ENCODE peak calls at places on chromosomes 11 and 22, in seven cellular contexts. Y is HAP-1, T is colonic mucosa, F is lower lobe of right lung, G is BE2C, K is neuronal stem cell, B is HCT116. S is an unnamed sample. For H3K4me1 and H3K9me3, the result is how much of the 10 kb centered on the place peaks cover.

GRCh38 chr11:113373306-113373705 is 14.3 kb upstream of the ANKK1 start:
- DNase-seq in Y (no peak), T (no peak), F (no peak), G (no peak), K (no peak), B (no peak), S (no peak)

GRCh38 chr11:20599424-20600346 is at the start of gene SLC6A5:
- DNase-seq in Y (peak), T (no peak), F (no peak), G (no peak), K (peak), B (no peak), S (peak)

GRCh38 chr22:37741312-37741795 is 44.5 kb downstream of the TRIOBP start:
- DNase-seq in Y (no peak), T (peak), F (peak), G (peak), K (no peak), B (no peak), S (no peak)

GRCh38 chr11:99383628-99384300 is 363.0 kb downstream of the CNTN5 start:
- DNase-seq in Y (peak), T (no peak), F (no peak), G (no peak), K (no peak), B (no peak), S (no peak)

GRCh38 chr11:10875430-10876021 is 17.7 kb upstream of the ZBED5 start:
- DNase-seq in Y (peak), T (no peak), F (no peak), G (no peak), K (no peak), B (no peak), S (no peak)

GRCh38 chr11:9594267-9595046 is 21.0 kb downstream of the WEE1 start:
- DNase-seq in Y (no peak), T (no peak), F (no peak), G (no peak), K (no peak), B (no peak), S (no peak)

GRCh38 chr22:28442264-28442950 is 237.2 kb downstream of the TTC28 start:
- DNase-seq in Y (peak), T (peak), F (peak), G (peak), K (peak), B (peak), S (peak)

GRCh38 chr11:12963051-12963450 is 46.1 kb upstream of the RASSF10 start:
- DNase-seq in Y (no peak), T (no peak), F (no peak), G (no peak), K (no peak), B (no peak), S (no peak)

GRCh38 chr22:35409783-35410662 is 10.1 kb downstream of the MCM5 start:
- DNase-seq in Y (no peak), T (no peak), F (peak), G (no peak), K (no peak), B (no peak), S (no peak)

GRCh38 chr11:1219446-1219835 is 3.4 kb upstream of the MUC5B start:
- DNase-seq in Y (no peak), T (no peak), F (peak), G (no peak), K (no peak), B (no peak), S (no peak)

GRCh38 chr11:61052182-61052972 is 49.9 kb upstream of the CD5 start:
- DNase-seq in Y (no peak), T (no peak), F (no peak), G (no peak), K (no peak), B (no peak), S (no peak)

GRCh38 chr11:112455791-112456190 is 195.1 kb upstream of the PLET1 start:
- DNase-seq in Y (no peak), T (no peak), F (no peak), G (no peak), K (no peak), B (no peak), S (no peak)

GRCh38 chr11:36475192-36475591 is 34.9 kb downstream of the TRAF6 start:
- DNase-seq in Y (no peak), T (no peak), F (no peak), G (no peak), K (no peak), B (no peak), S (no peak)

GRCh38 chr11:28566643-28567042 is 458.5 kb downstream of the METTL15 start:
- DNase-seq in Y (no peak), T (peak), F (peak), G (peak), K (peak), B (peak), S (no peak)

GRCh38 chr11:48087974-48088681 is 107.8 kb downstream of the PTPRJ start:
- DNase-seq in Y (no peak), T (peak), F (peak), G (no peak), K (no peak), B (no peak), S (no peak)

GRCh38 chr11:59206635-59207034 is 6.1 kb downstream of the MPEG1 start:
- DNase-seq in Y (peak), T (peak), F (no peak), G (peak), K (no peak), B (peak), S (peak)

GRCh38 chr11:66884443-66884842 is 27.6 kb downstream of the LRFN4 start:
- DNase-seq in Y (no peak), T (no peak), F (no peak), G (no peak), K (no peak), B (no peak), S (no peak)

GRCh38 chr11:17280494-17281127 is 4.1 kb downstream of the NUCB2 start:
- DNase-seq in Y (no peak), T (no peak), F (no peak), G (no peak), K (no peak), B (no peak), S (no peak)

GRCh38 chr11:2759228-2760195 is 59.7 kb upstream of the KCNQ1OT1 start:
- DNase-seq in Y (no peak), T (peak), F (peak), G (no peak), K (no peak), B (no peak), S (no peak)

GRCh38 chr11:134470238-134470637 is 58.2 kb upstream of the B3GAT1 start:
- DNase-seq in Y (no peak), T (no peak), F (no peak), G (no peak), K (no peak), B (no peak), S (no peak)

GRCh38 chr11:125175896-125176575 is 11.5 kb downstream of the PKNOX2 start:
- DNase-seq in Y (no peak), T (no peak), F (no peak), G (no peak), K (no peak), B (no peak), S (no peak)

GRCh38 chr22:45878901-45879551 is 97.9 kb downstream of the WNT7B start:
- DNase-seq in Y (no peak), T (no peak), F (peak), G (peak), K (no peak), B (no peak), S (no peak)

GRCh38 chr11:60788401-60789110 is 3.4 kb downstream of the MS4A10 start:
- DNase-seq in Y (no peak), T (no peak), F (peak), G (no peak), K (no peak), B (no peak), S (no peak)

GRCh38 chr22:42866100-42866499 is 9.0 kb upstream of the ARFGAP3 start:
- DNase-seq in Y (no peak), T (no peak), F (no peak), G (no peak), K (no peak), B (no peak), S (no peak)

GRCh38 chr11:37105456-37105855 is 507.4 kb upstream of the RAG2 start:
- DNase-seq in Y (no peak), T (no peak), F (no peak), G (no peak), K (no peak), B (no peak), S (no peak)

DNA sequence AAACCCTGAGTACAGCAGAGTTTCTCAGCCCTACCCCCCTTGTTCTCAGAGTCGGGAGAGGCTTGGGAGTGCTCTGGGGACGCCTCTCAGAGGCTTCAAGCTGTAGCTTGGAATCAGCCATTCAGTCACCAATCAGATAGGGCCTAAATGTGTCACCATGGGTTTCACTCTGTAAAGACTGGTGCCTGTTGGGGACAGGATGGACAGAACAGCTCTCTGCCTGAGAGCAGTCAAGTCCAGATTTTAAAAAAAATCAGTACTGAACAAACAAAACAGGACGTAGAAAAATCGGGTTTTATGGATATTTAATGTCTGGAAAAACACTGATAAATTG is 1.3 kb downstream of the FADD start:
- DNase-seq in Y (no peak), T (no peak), F (no peak), G (no peak), K (no peak), B (no peak), S (no peak)
- H3K4me1 ChIP-seq in Y (under half), T (under half), F (under half), G (under half), K (under half), B (under half), S (under half)

DNA sequence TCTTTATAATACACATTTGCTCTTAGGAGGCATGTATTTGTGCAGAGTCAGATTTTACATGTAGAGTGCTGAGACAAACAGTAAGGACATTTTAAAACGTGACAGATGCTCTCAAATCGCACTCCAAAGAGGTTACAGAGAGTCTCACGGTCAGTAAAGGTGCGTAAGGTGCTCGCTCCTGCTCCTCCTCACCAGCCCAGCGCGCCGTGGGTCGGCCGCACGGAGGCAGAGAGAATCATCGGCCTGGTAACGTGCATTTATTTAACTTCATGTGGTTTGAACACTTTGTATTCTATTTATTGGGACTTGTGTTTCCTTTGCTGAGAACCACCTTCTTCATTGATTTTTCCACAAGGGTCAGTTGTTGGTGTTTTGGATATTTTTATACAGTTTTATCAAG is 900.1 kb downstream of the BRD1 start:
- DNase-seq in Y (no peak), T (no peak), F (no peak), G (no peak), K (no peak), B (no peak), S (no peak)
- H3K9me3 ChIP-seq in Y (under half), T (under half), F (under half), G (under half), K (under half), B (under half), S (under half)

DNA sequence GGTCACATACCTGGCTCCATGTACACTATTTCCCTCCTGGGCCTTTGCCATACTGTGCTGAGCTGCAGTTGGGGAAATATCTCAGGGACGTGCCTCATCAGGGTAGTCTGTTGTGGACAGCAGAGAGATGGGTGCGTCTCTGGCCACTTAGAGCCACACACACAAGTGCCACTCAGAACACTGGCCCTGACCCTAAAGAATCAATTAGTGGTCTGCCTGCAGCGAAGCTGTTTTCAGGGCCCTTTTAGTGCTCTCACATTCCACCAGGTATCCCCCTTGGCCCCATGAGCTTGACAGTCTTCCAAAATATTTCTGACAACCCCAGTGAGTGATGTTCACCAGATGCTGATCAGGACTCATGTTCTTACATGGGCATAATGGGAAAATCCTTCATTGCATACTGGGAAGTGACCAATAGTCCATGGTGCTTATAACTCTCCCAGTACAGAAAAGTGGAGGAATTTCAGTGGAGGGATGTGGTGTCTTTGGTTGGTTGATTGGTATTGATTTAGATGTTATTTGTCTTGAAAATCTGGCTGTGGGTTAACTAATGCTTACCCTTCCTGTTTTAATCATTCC is 66.1 kb downstream of the ME3 start:
- DNase-seq in Y (no peak), T (no peak), F (no peak), G (no peak), K (no peak), B (no peak), S (no peak)
- H3K4me1 ChIP-seq in Y (under half), T (under half), F (under half), G (under half), K (under half), B (under half), S (under half)

DNA sequence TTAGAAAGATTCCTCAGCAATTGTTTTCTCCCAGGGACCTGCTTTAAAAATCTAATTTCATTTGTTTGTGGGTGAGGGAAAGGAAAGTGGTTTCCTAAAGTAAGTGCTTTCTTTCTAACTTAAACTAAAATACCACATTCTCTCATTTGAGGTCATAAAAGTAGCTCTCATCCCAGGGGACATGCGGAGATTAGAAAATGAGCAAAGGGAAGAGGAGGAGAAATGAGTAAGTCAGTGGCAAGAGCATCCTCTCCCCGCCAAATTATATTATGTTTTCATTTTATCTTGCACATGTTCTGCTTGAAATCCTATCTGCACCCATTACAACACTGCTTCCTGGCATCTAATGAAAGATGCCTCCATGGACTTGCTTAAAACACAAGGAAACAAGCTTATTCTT is 191.4 kb downstream of the ARHGAP42 start:
- DNase-seq in Y (no peak), T (no peak), F (no peak), G (peak), K (no peak), B (no peak), S (no peak)
- H3K9me3 ChIP-seq in Y (under half), T (under half), F (under half), G (under half), K (under half), B (under half), S (under half)

DNA sequence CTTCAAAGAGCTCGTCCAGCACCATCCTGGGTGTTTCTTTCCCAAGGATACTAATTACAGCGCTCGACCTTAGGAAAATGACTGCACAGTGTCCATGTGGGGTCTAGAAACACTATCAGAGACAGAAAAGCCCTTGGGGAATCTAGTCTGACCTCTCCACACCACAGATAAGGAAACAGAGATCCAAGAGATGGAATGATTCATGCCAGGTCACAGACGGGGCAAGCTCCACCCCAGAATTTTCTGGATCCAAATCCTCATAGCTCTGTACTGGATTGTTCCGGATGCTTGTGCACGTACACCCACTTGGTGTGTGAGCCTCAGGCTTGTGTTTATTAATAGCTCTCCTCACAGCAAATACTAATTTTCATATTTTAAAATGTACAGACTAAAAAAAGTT is 11.3 kb downstream of the ABTB2 start:
- DNase-seq in Y (no peak), T (no peak), F (no peak), G (no peak), K (no peak), B (no peak), S (no peak)
- H3K4me1 ChIP-seq in Y (under half), T (under half), F (under half), G (under half), K (under half), B (half or more), S (under half)

GRCh38 chr11:97398246-97398645 is 1008.4 kb downstream of the JRKL start:
- DNase-seq in Y (no peak), T (no peak), F (no peak), G (no peak), K (no peak), B (no peak), S (no peak)
- H3K9me3 ChIP-seq in Y (under half), T (under half), F (under half), G (under half), K (under half), B (under half), S (under half)

GRCh38 chr11:88475991-88476418 is 138.5 kb upstream of the CTSC start:
- DNase-seq in Y (no peak), T (no peak), F (no peak), G (no peak), K (no peak), B (no peak), S (no peak)
- H3K4me1 ChIP-seq in Y (under half), T (under half), F (under half), G (under half), K (under half), B (under half), S (under half)

GRCh38 chr22:48898524-48899377 is 928.9 kb downstream of the BRD1 start:
- DNase-seq in Y (no peak), T (peak), F (no peak), G (no peak), K (no peak), B (no peak), S (no peak)
- H3K9me3 ChIP-seq in Y (under half), T (under half), F (under half), G (under half), K (under half), B (under half), S (under half)

DNA sequence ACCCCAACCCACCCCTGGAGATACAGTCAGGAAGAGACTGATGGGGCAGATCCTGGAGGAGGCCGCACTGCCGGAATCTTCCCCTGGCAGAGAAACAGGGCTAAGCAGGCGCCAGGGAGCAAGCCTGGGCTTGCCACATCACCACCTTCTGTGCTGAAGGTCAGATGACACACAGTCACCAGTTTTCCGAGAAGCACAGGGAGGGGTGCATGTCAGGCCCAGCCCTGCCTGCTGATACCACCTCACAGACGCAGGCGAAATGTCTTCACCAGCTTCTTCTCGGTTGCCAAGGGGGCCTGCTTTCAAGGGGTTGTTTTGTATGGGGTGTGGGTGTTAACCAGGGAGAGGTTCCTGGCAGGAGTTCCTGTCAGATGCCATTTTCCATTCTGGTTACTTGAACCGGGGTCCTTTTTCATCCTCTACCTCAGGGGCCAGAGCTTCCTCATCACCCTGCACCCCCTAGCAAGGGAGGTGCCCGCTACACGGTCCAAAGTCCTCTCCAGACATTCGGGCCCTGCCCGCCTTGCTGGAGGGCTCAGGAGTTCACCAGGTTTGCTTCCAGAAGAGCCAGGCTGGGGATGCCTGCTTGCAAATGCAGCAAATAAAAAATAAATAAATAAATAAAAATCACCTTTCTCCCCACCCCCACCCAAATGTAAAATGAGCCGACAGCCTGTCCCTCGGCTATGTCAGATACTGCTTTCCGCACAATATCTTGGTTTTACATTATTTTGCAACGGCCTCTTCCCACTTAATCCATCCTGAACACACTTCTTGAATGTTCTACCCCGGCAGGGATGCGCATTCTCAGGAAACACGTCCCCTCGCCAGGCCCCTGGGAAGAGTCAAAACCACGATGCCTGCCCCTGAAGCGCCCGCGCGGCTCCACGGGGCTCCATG is 1.1 kb upstream of the NEAT1 start:
- DNase-seq in Y (peak), T (peak), F (peak), G (peak), K (no peak), B (peak), S (no peak)
- H3K4me1 ChIP-seq in Y (under half), T (under half), F (under half), G (under half), K (half or more), B (half or more), S (under half)